ENCODE peak calls at places on chromosomes 5 and 9, in six cellular contexts. H is astrocyte of the cerebellum, O is neural crest cell, L is PC-9, Z is omental fat pad, I is BJ. F is an unnamed sample.

GRCh38 chr5:163613150-163613442 is 107.7 kb downstream of the MAT2B start:
- DNase-seq in Z (no peak), O (no peak), I (no peak), H (no peak), L (no peak), F (no peak)

GRCh38 chr5:1052641-1053390 is 44.2 kb downstream of the NKD2 start:
- DNase-seq in O (no peak), Z (no peak), H (no peak), L (no peak), I (no peak), F (no peak)

GRCh38 chr5:103424453-103425205 is 138.0 kb downstream of the NUDT12 start:
- DNase-seq in H (peak), I (no peak), Z (no peak), O (no peak), L (no peak), F (no peak)

GRCh38 chr5:27315541-27316282 is 277.3 kb upstream of the CDH9 start:
- DNase-seq in L (no peak), I (peak), O (no peak), Z (no peak), H (peak), F (no peak)

GRCh38 chr5:174222891-174223290 is 177.4 kb downstream of the NSG2 start:
- DNase-seq in I (no peak), H (no peak), L (no peak), Z (no peak), O (no peak), F (no peak)

GRCh38 chr9:135126480-135127187 is 39.2 kb downstream of the OLFM1 start:
- DNase-seq in O (no peak), L (no peak), H (no peak), Z (no peak), I (no peak), F (no peak)

GRCh38 chr5:125232779-125233230 is 486.4 kb upstream of the ZNF608 start:
- DNase-seq in H (peak), Z (no peak), O (no peak), I (peak), L (no peak), F (no peak)

GRCh38 chr9:130834371-130835311 is at the start of gene ABL1:
- DNase-seq in I (no peak), H (peak), O (peak), Z (no peak), L (peak), F (peak)

GRCh38 chr9:127004946-127005769 is 90.6 kb downstream of the RALGPS1 start:
- DNase-seq in L (peak), Z (no peak), I (no peak), O (no peak), H (peak), F (no peak)

GRCh38 chr9:82342046-82342445 is 353.5 kb downstream of the SPATA31D1 start:
- DNase-seq in L (no peak), I (no peak), H (no peak), Z (no peak), O (no peak), F (no peak)

GRCh38 chr5:93886098-93886806 is 144.9 kb upstream of the POU5F2 start:
- DNase-seq in L (no peak), I (no peak), Z (no peak), H (no peak), O (no peak), F (no peak)

GRCh38 chr9:137049544-137050449 is 3.8 kb upstream of the NPDC1 start:
- DNase-seq in I (no peak), L (no peak), O (peak), Z (peak), H (no peak), F (peak)

GRCh38 chr5:52987711-52988329 is 1.3 kb upstream of the ITGA2 start:
- DNase-seq in L (peak), H (no peak), I (no peak), Z (no peak), O (no peak), F (no peak)

GRCh38 chr5:55918097-55919035 is 67.2 kb downstream of the IL31RA start:
- DNase-seq in I (no peak), Z (no peak), H (no peak), O (no peak), L (no peak), F (no peak)

GRCh38 chr9:745761-746414 is 95.6 kb upstream of the DMRT1 start:
- DNase-seq in L (no peak), I (no peak), H (no peak), Z (no peak), O (no peak), F (no peak)

GRCh38 chr5:83551826-83552225 is 80.3 kb downstream of the VCAN start:
- DNase-seq in I (no peak), H (no peak), O (no peak), L (no peak), Z (no peak), F (no peak)

GRCh38 chr9:92100237-92100911 is 14.8 kb downstream of the SPTLC1 start:
- DNase-seq in I (peak), H (peak), L (peak), Z (no peak), O (no peak), F (no peak)

GRCh38 chr9:25556535-25556934 is 121.7 kb downstream of the TUSC1 start:
- DNase-seq in O (no peak), I (no peak), Z (no peak), L (no peak), H (no peak), F (no peak)

GRCh38 chr5:133685402-133686018 is 73.2 kb upstream of the FSTL4 start:
- DNase-seq in I (no peak), L (no peak), H (no peak), Z (no peak), O (no peak), F (no peak)

GRCh38 chr9:98256632-98257218 is 1.3 kb upstream of the TBC1D2 start:
- DNase-seq in O (no peak), H (no peak), L (no peak), I (no peak), Z (no peak), F (no peak)

GRCh38 chr5:71802673-71803072 is 83.6 kb downstream of the CARTPT start:
- DNase-seq in Z (no peak), L (no peak), O (no peak), I (no peak), H (no peak), F (no peak)

GRCh38 chr5:137200906-137201305 is 298.2 kb downstream of the SPOCK1 start:
- DNase-seq in L (no peak), Z (no peak), H (no peak), I (no peak), O (no peak), F (no peak)

GRCh38 chr5:113242481-113243348 is 192.1 kb downstream of the TSSK1B start:
- DNase-seq in I (no peak), O (no peak), Z (no peak), H (no peak), L (no peak), F (no peak)

GRCh38 chr9:123434619-123435240 is 78.7 kb downstream of the CRB2 start:
- DNase-seq in L (no peak), H (no peak), Z (no peak), I (no peak), O (no peak), F (peak)

GRCh38 chr9:120563044-120563443 is 16.9 kb downstream of the CDK5RAP2 start:
- DNase-seq in O (no peak), I (no peak), Z (no peak), L (no peak), H (no peak), F (no peak)

GRCh38 chr5:37771203-37771611 is 68.6 kb downstream of the GDNF start:
- DNase-seq in L (no peak), Z (no peak), O (no peak), H (no peak), I (no peak), F (no peak)

GRCh38 chr5:154309361-154309725 is 118.8 kb downstream of the GALNT10 start:
- DNase-seq in L (peak), I (peak), H (no peak), O (no peak), Z (no peak), F (no peak)

GRCh38 chr9:132169672-132170392 is 8.0 kb downstream of the NTNG2 start:
- DNase-seq in Z (no peak), I (no peak), H (no peak), L (no peak), O (peak), F (peak)

GRCh38 chr9:110065527-110065926 is 142.4 kb downstream of the C9orf152 start:
- DNase-seq in Z (no peak), H (no peak), O (no peak), I (no peak), L (no peak), F (no peak)

GRCh38 chr5:173515526-173515925 is 100.9 kb downstream of the BOD1 start:
- DNase-seq in O (no peak), H (no peak), L (peak), I (peak), Z (no peak), F (no peak)

GRCh38 chr5:179243333-179243732 is 101.9 kb downstream of the ADAMTS2 start:
- DNase-seq in O (no peak), L (no peak), Z (no peak), I (peak), H (no peak), F (no peak)

DNA sequence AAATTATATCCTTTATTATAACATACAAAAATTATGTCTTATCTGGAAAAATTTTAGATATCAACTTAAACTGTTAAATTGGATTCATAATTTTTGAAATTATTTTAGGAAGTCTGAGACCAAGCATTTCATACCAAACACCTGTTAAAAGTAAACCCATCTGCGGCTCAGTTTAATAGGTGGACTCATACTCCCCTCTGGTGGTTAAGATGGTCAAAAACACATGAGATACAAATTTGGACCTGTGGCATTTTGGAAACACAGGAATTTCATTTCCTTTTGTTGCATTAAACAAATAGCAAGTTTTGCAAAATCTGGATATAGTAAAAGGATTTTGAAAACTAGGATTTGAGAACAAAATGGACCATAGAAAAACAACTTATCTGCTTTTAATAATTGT is 53.7 kb downstream of the RGMB start:
- DNase-seq in O (no peak), L (peak), Z (no peak), I (peak), H (peak), F (peak)
- TF ChIP-seq CTCF in O (peak), L (peak), Z (no peak), I (peak), H (peak), F (no peak)

DNA sequence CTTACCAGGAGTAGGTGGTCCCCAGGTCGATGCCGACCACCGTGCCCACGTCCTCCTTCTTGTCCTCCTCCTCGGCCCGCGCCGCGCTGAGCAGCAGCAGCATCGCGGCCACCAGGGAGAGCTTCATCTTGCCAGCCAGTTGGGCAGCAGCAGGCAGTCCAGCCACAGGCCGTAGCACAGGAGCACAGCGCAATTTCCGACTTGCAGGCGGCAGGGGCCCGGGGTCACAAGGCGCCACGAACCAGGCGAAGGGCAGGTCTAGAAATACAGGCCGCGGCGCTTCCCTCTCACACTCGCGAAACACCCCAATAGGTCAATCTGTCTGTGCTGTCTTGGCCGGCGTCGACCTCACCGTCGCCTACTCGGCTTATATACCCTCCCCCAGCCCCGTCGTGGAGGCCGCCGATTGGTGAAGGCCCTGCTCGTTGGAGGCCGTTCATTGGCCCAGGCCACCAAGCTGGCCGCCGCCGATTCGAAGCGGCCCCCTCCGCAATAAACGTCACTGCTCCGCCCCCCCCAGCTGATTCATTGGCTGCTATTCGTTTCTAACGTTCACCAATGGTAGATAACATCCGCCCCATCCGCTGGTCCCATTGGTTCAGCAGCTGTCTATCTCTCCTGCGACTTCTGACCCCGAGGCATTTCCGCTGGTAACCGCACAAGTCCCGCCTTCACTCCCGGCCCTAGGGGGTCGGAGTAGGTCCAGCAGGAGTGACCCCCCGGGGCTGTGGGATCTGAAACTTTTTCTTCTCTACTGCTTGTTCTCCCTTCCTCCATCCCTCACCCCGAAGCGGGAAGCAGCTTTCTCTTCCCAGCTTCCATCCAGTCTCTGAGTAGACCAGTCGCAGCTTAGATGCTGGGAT is at the start of gene HSPA5:
- DNase-seq in I (peak), O (peak), L (peak), Z (peak), H (peak), F (peak)
- TF ChIP-seq CTCF in I (peak), O (peak), L (no peak), Z (no peak), H (no peak), F (no peak)

GRCh38 chr5:157323107-157323706 is 57.3 kb downstream of the CYFIP2 start:
- DNase-seq in O (no peak), L (no peak), Z (no peak), H (no peak), I (no peak), F (peak)
- TF ChIP-seq CTCF in O (no peak), L (peak), Z (no peak), H (peak), I (peak), F (peak)

GRCh38 chr5:41641621-41642020 is 131.2 kb upstream of the PLCXD3 start:
- DNase-seq in Z (no peak), L (no peak), H (no peak), O (no peak), I (no peak), F (no peak)
- TF ChIP-seq CTCF in Z (no peak), L (peak), H (no peak), O (peak), I (no peak), F (no peak)

DNA sequence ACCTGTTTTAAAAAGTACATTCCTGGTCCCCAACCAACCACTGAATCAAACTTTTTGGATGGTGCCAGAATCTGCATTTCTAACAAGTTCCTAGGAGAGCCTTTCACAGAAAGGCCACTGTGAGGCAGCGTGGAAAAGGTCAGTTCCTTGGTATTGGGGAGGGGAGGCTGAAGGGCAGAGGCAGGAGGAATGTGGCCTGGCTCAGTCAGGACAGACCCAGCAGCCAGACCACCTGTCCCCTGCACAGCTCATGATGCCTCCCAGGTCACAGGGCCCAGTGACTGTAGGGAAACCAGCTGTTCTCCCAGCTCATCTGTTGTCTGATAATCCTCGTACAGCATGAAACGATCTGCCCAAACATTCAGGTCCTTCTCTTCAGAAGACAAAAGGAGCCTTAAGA is 132.9 kb downstream of the LHFPL2 start:
- DNase-seq in O (no peak), Z (no peak), I (no peak), H (no peak), L (no peak), F (no peak)
- TF ChIP-seq CTCF in O (no peak), Z (no peak), I (no peak), H (no peak), L (no peak), F (no peak)